ENCODE peak calls at places on chromosome 12, in four cellular contexts. O, E, J and K are unnamed samples.

GRCh38 chr12:65497645-65498044 is 219.2 kb downstream of the MSRB3 start:
- DNase-seq in O (no peak), J (no peak), E (no peak), K (no peak)

GRCh38 chr12:98227162-98227561 is 288.2 kb upstream of the TMPO start:
- DNase-seq in J (no peak), O (peak; percentile 6), E (no peak), K (no peak)

GRCh38 chr12:95836630-95837239 is 22.0 kb upstream of the SNRPF start:
- DNase-seq in J (no peak), E (no peak), O (peak; percentile 78), K (no peak)

GRCh38 chr12:46556105-46556559 is 183.6 kb upstream of the SLC38A2 start:
- DNase-seq in E (peak; percentile 83), O (peak; percentile 97), J (no peak), K (no peak)

GRCh38 chr12:130669205-130669557 is 46.9 kb downstream of the RIMBP2 start:
- DNase-seq in J (no peak), E (no peak), O (no peak), K (no peak)

GRCh38 chr12:106585237-106585834 is 2.5 kb downstream of the RFX4 start:
- DNase-seq in O (no peak), E (no peak), J (peak; percentile 6), K (no peak)

GRCh38 chr12:131122631-131123030 is 168.9 kb downstream of the ADGRD1 start:
- DNase-seq in E (no peak), J (no peak), O (no peak), K (no peak)

GRCh38 chr12:129193263-129193871 is 340.1 kb downstream of the GLT1D1 start:
- DNase-seq in J (peak; percentile 47), O (no peak), E (peak; percentile 26), K (no peak)

GRCh38 chr12:84070311-84070710 is 842.3 kb downstream of the SLC6A15 start:
- DNase-seq in E (no peak), O (peak; percentile 85), J (no peak), K (no peak)

GRCh38 chr12:106861984-106862894 is 87.8 kb downstream of the RIC8B start:
- DNase-seq in E (no peak), J (no peak), O (peak; percentile 76), K (no peak)

GRCh38 chr12:32926356-32926755 is 29.8 kb upstream of the PKP2 start:
- DNase-seq in O (no peak), E (no peak), J (no peak), K (no peak)

GRCh38 chr12:84497819-84498218 is 414.8 kb downstream of the SLC6A15 start:
- DNase-seq in O (peak; percentile 30), J (no peak), E (no peak), K (no peak)

GRCh38 chr12:6278439-6279255 is 31.8 kb upstream of the PLEKHG6 start:
- DNase-seq in O (peak; percentile 76), E (peak; percentile 64), J (peak; percentile 91), K (peak; percentile 83)

GRCh38 chr12:15719230-15719629 is 70.0 kb downstream of the EPS8 start:
- DNase-seq in O (no peak), E (no peak), J (no peak), K (no peak)

GRCh38 chr12:4178424-4179184 is 95.0 kb upstream of the CCND2 start:
- DNase-seq in O (no peak), J (peak; percentile 52), E (no peak), K (no peak)

GRCh38 chr12:118398878-118399277 is 22.5 kb downstream of the SUDS3 start:
- DNase-seq in O (no peak), E (no peak), J (no peak), K (no peak)

GRCh38 chr12:43694879-43695278 is 63.7 kb downstream of the PUS7L start:
- DNase-seq in J (no peak), E (no peak), O (no peak), K (no peak)

GRCh38 chr12:12872934-12873275 is 18.5 kb upstream of the GPRC5A start:
- DNase-seq in O (no peak), J (no peak), E (peak; percentile 61), K (no peak)

GRCh38 chr12:2294651-2295475 is 242.1 kb downstream of the CACNA1C start:
- DNase-seq in J (peak; percentile 10), E (peak; percentile 86), O (peak; percentile 84), K (no peak)

GRCh38 chr12:48768147-48768546 is 20.7 kb downstream of the ADCY6 start:
- DNase-seq in O (no peak), J (no peak), E (no peak), K (no peak)

GRCh38 chr12:113055594-113056380 is 743 bp upstream of the DTX1 start:
- DNase-seq in J (no peak), O (no peak), E (no peak), K (no peak)

GRCh38 chr12:52139579-52140062 is 52.2 kb downstream of the KRT80 start:
- DNase-seq in E (peak; percentile 14), J (peak; percentile 70), O (no peak), K (no peak)

GRCh38 chr12:112782250-112782649 is 9.3 kb upstream of the RPH3A start:
- DNase-seq in E (no peak), O (no peak), J (no peak), K (no peak)

GRCh38 chr12:7136071-7136470 is 5.9 kb downstream of the CLSTN3 start:
- DNase-seq in E (no peak), O (no peak), J (no peak), K (no peak)

GRCh38 chr12:96510306-96510764 is 21.0 kb downstream of the CFAP54 start:
- DNase-seq in J (no peak), O (peak; percentile 72), E (no peak), K (no peak)

GRCh38 chr12:43338848-43339526 is 213.0 kb downstream of the ADAMTS20 start:
- DNase-seq in O (peak; percentile 78), J (no peak), E (peak; percentile 72), K (no peak)

GRCh38 chr12:114347861-114348260 is 58.1 kb downstream of the TBX5 start:
- DNase-seq in J (no peak), O (no peak), E (no peak), K (no peak)

GRCh38 chr12:64595863-64596793 is 14.2 kb upstream of the RASSF3 start:
- DNase-seq in J (no peak), O (no peak), E (no peak), K (no peak)

GRCh38 chr12:31322651-31323248 is 3.2 kb downstream of the SINHCAF start:
- DNase-seq in O (no peak), J (peak; percentile 16), E (peak; percentile 86), K (no peak)